ENCODE peak calls at places on chromosomes 12 and 14, in ten cellular contexts. O is HEK293T, V is adrenal gland, P is GM04504, L is neural crest cell, H is foreskin keratinocyte, Y is DMS153, W is B cell, U is iris pigment epithelial cell, T is choroid plexus epithelial cell. S is an unnamed sample.

GRCh38 chr12:27969011-27969900 is 3.3 kb downstream of the PTHLH start:
- DNase-seq in Y (no peak), L (peak), W (no peak), U (peak), O (peak), V (no peak), T (peak), H (peak), P (no peak), S (peak)

GRCh38 chr12:25670076-25671055 is 117.3 kb upstream of the LMNTD1 start:
- DNase-seq in W (no peak), Y (no peak), V (no peak), H (peak), L (no peak), P (no peak), T (peak), O (no peak), U (peak), S (no peak)

GRCh38 chr12:124754949-124755800 is 108.5 kb downstream of the SCARB1 start:
- DNase-seq in L (peak), T (peak), U (peak), H (no peak), W (no peak), P (peak), V (peak), O (no peak), Y (peak), S (peak)

GRCh38 chr12:66052988-66053615 is 77.4 kb downstream of the LLPH start:
- DNase-seq in Y (no peak), T (no peak), O (no peak), W (no peak), P (no peak), H (no peak), V (no peak), U (no peak), L (no peak), S (no peak)

GRCh38 chr14:98161366-98161765 is 1110.6 kb downstream of the BCL11B start:
- DNase-seq in W (no peak), V (no peak), L (no peak), P (no peak), U (no peak), H (peak), Y (no peak), O (no peak), T (no peak), S (no peak)

GRCh38 chr14:50362791-50363733 is 33.6 kb downstream of the CDKL1 start:
- DNase-seq in W (peak), H (no peak), L (no peak), Y (no peak), O (no peak), P (no peak), V (no peak), T (peak), U (peak), S (peak)

GRCh38 chr14:96741151-96741977 is 55.8 kb upstream of the VRK1 start:
- DNase-seq in P (peak), W (peak), V (peak), Y (no peak), L (peak), H (peak), U (peak), O (peak), T (peak), S (peak)

GRCh38 chr12:38886064-38886463 is 19.3 kb downstream of the CPNE8 start:
- DNase-seq in Y (no peak), U (peak), L (no peak), O (no peak), H (peak), T (peak), W (no peak), V (peak), P (peak), S (no peak)

GRCh38 chr12:45655186-45655585 is 74.3 kb upstream of the ARID2 start:
- DNase-seq in W (peak), P (no peak), U (peak), L (no peak), Y (peak), V (no peak), H (peak), T (peak), O (peak), S (no peak)

GRCh38 chr12:47808574-47809380 is 10.9 kb downstream of the HDAC7 start:
- DNase-seq in P (no peak), O (no peak), U (peak), W (no peak), H (no peak), L (no peak), V (no peak), T (no peak), Y (no peak), S (peak)

GRCh38 chr12:95203477-95203843 is 13.8 kb downstream of the FGD6 start:
- DNase-seq in U (peak), W (no peak), P (no peak), T (peak), L (no peak), V (no peak), H (no peak), Y (no peak), O (no peak), S (peak)

GRCh38 chr12:58988643-58989042 is 68.3 kb upstream of the LRIG3 start:
- DNase-seq in U (no peak), H (no peak), O (no peak), V (no peak), W (no peak), T (no peak), P (no peak), L (no peak), Y (no peak), S (no peak)

GRCh38 chr12:91065377-91065776 is 7.6 kb upstream of the KERA start:
- DNase-seq in H (no peak), Y (no peak), T (no peak), P (no peak), L (no peak), W (no peak), V (no peak), U (no peak), O (no peak), S (peak)

GRCh38 chr14:23555533-23555881 is 564 bp upstream of the THTPA start:
- DNase-seq in V (no peak), L (no peak), W (no peak), T (no peak), P (no peak), U (no peak), O (no peak), Y (no peak), H (no peak), S (no peak)

GRCh38 chr12:28963554-28963953 is 185.5 kb upstream of the FAR2 start:
- DNase-seq in L (no peak), Y (no peak), T (peak), O (peak), V (no peak), P (no peak), U (peak), W (no peak), H (peak), S (peak)

GRCh38 chr12:63307849-63308248 is 156.8 kb upstream of the AVPR1A start:
- DNase-seq in Y (no peak), W (no peak), V (no peak), P (no peak), L (no peak), O (no peak), H (no peak), U (no peak), T (no peak), S (no peak)

GRCh38 chr12:84512751-84513150 is 399.8 kb downstream of the SLC6A15 start:
- DNase-seq in O (no peak), P (no peak), W (no peak), Y (no peak), L (no peak), V (no peak), T (peak), U (no peak), H (no peak), S (no peak)

GRCh38 chr12:57904848-57905811 is 36.2 kb upstream of the ATP23 start:
- DNase-seq in U (peak), H (peak), O (peak), W (peak), Y (peak), V (peak), L (peak), P (no peak), T (peak), S (peak)

GRCh38 chr14:59123975-59124374 is 64.5 kb upstream of the DAAM1 start:
- DNase-seq in T (peak), V (no peak), W (no peak), P (no peak), L (no peak), U (peak), Y (peak), O (no peak), H (no peak), S (peak)

GRCh38 chr12:78928200-78929074 is 63.9 kb downstream of the SYT1 start:
- DNase-seq in H (peak), W (no peak), V (no peak), O (no peak), L (no peak), P (peak), T (peak), U (peak), Y (no peak), S (no peak)

GRCh38 chr14:44449694-44450093 is 57.4 kb downstream of the FSCB start:
- DNase-seq in W (no peak), T (no peak), H (no peak), U (no peak), L (no peak), P (no peak), V (no peak), O (no peak), Y (no peak), S (no peak)

GRCh38 chr12:108759914-108760313 is 28.6 kb upstream of the CORO1C start:
- DNase-seq in H (no peak), P (no peak), Y (no peak), O (no peak), L (no peak), U (no peak), W (no peak), V (no peak), T (no peak), S (no peak)

GRCh38 chr12:41190360-41190759 is 2.2 kb downstream of the PDZRN4 start:
- DNase-seq in Y (no peak), L (no peak), H (peak), T (peak), P (no peak), U (peak), V (no peak), W (no peak), O (peak), S (peak)

GRCh38 chr12:28855761-28856160 is 293.3 kb upstream of the FAR2 start:
- DNase-seq in L (no peak), U (no peak), Y (no peak), T (no peak), O (no peak), V (no peak), W (no peak), P (no peak), H (no peak), S (peak)

GRCh38 chr14:78530078-78530477 is 359.9 kb downstream of the NRXN3 start:
- DNase-seq in U (peak), L (peak), T (peak), W (no peak), O (peak), Y (no peak), V (peak), H (peak), P (no peak), S (peak)

GRCh38 chr14:75295061-75295461 is 16.4 kb downstream of the FOS start:
- DNase-seq in H (peak), W (peak), L (peak), U (peak), V (peak), T (peak), O (peak), Y (no peak), P (no peak), S (peak)

GRCh38 chr12:49515266-49515665 is 23.6 kb upstream of the KCNH3 start:
- DNase-seq in P (peak), T (peak), W (no peak), V (no peak), L (no peak), Y (no peak), U (peak), H (peak), O (no peak), S (peak)

GRCh38 chr12:922297-922696 is 27.2 kb downstream of the RAD52 start:
- DNase-seq in Y (no peak), V (no peak), L (no peak), O (no peak), W (no peak), P (no peak), H (no peak), T (no peak), U (no peak), S (no peak)

GRCh38 chr12:12996235-12996634 is 3.8 kb downstream of the HEBP1 start:
- DNase-seq in Y (no peak), T (no peak), V (no peak), L (no peak), P (no peak), W (no peak), H (no peak), U (no peak), O (no peak), S (no peak)

S was measured in adipocyte.